ENCODE peak calls at places on chromosomes 12 and 14, in nine cellular contexts. Q is HCT116, E is A549, Z is SK-N-SH, N is HepG2, R is K562, S is GM12878, Y is endothelial cell of umbilical vein, T is H1. J is an unnamed sample.

GRCh38 chr12:98595152-98595988 is 1.9 kb downstream of the SLC25A3 start:
- DNase-seq in Q (no peak), E (no peak), Z (no peak), N (peak; percentile 29), R (no peak), S (no peak), Y (peak; percentile 72), T (peak; percentile 14), J (peak; percentile 32)

GRCh38 chr14:100434911-100435455 is 111.8 kb downstream of the SLC25A47 start:
- DNase-seq in Q (no peak), E (no peak), Z (no peak), N (no peak), R (no peak), S (no peak), Y (no peak), T (no peak), J (no peak)

GRCh38 chr12:10716704-10717315 is 6.3 kb downstream of the YBX3 start:
- DNase-seq in Q (peak; percentile 75), E (peak; percentile 69), Z (no peak), N (no peak), R (no peak), S (no peak), Y (peak; percentile 95), T (no peak), J (peak; percentile 6)

GRCh38 chr14:104115691-104116543 is 22.5 kb upstream of the KIF26A start:
- DNase-seq in Q (no peak), E (no peak), Z (peak; percentile 27), N (no peak), R (no peak), S (no peak), Y (no peak), T (peak; percentile 51), J (no peak)

GRCh38 chr12:117380083-117380482 is 18.7 kb upstream of the NOS1 start:
- DNase-seq in Q (no peak), E (peak; percentile 49), Z (no peak), N (no peak), R (peak; percentile 17), S (no peak), Y (no peak), T (no peak), J (peak; percentile 25)

GRCh38 chr12:52147367-52147972 is 44.3 kb downstream of the KRT80 start:
- DNase-seq in Q (peak; percentile 99), E (peak; percentile 100), Z (peak; percentile 58), N (peak; percentile 67), R (peak; percentile 77), S (no peak), Y (peak; percentile 91), T (no peak), J (peak; percentile 69)

GRCh38 chr12:12319501-12320322 is 30.3 kb downstream of the MANSC1 start:
- DNase-seq in Q (no peak), E (no peak), Z (no peak), N (peak; percentile 30), R (no peak), S (no peak), Y (no peak), T (no peak), J (no peak)

GRCh38 chr12:102454808-102455760 is 25.3 kb downstream of the IGF1 start:
- DNase-seq in Q (no peak), E (no peak), Z (no peak), N (peak; percentile 10), R (no peak), S (no peak), Y (no peak), T (no peak), J (peak; percentile 84)

GRCh38 chr14:99432491-99432890 is 48.2 kb downstream of the SETD3 start:
- DNase-seq in Q (no peak), E (no peak), Z (no peak), N (no peak), R (no peak), S (no peak), Y (no peak), T (no peak), J (no peak)

GRCh38 chr14:26200675-26201074 is 397.2 kb downstream of the NOVA1 start:
- DNase-seq in Q (no peak), E (no peak), Z (no peak), N (no peak), R (no peak), S (no peak), Y (no peak), T (no peak), J (no peak)

GRCh38 chr12:98740751-98741150 is 95.7 kb downstream of the APAF1 start:
- DNase-seq in Q (no peak), E (no peak), Z (no peak), N (no peak), R (no peak), S (no peak), Y (no peak), T (no peak), J (no peak)

GRCh38 chr14:49621114-49621881 is 699 bp downstream of the MGAT2 start:
- DNase-seq in Q (no peak), E (peak; percentile 80), Z (peak; percentile 76), N (no peak), R (no peak), S (no peak), Y (peak; percentile 6), T (no peak), J (peak; percentile 90)

GRCh38 chr14:92460916-92461579 is 52.5 kb upstream of the RIN3 start:
- DNase-seq in Q (no peak), E (no peak), Z (no peak), N (no peak), R (no peak), S (peak; percentile 61), Y (peak; percentile 95), T (no peak), J (peak; percentile 25)

GRCh38 chr12:17278946-17279345 is 673.0 kb upstream of the LMO3 start:
- DNase-seq in Q (no peak), E (no peak), Z (no peak), N (no peak), R (no peak), S (no peak), Y (no peak), T (no peak), J (no peak)

GRCh38 chr12:71057330-71057729 is 100.5 kb downstream of the TSPAN8 start:
- DNase-seq in Q (no peak), E (no peak), Z (peak; percentile 33), N (no peak), R (no peak), S (no peak), Y (no peak), T (no peak), J (no peak)
- TF ChIP-seq MAX in Q (no peak), E (no peak), Z (no peak), N (no peak), R (no peak), S (no peak), Y (no peak), T (no peak), J (no peak)

DNA sequence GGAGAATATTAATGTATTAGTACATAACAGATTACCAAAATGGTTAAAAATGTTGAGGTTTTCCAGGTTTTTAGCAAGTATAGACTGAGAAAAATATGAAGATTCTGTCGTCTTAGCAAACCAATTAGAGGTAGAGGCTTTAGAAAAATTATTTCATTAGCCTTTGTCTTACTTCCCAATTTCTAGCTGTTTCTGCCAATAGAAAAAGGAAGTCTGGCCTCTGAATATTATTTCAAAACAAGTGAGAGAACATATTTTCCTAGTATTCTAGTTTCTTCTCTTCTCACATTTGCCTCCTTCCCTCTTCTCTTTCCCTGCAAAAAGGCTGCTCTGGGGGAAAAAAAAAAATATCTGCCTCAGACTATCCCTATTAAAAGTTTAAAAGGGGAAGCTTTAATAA is 16.4 kb downstream of the IPO8 start:
- DNase-seq in Q (no peak), E (no peak), Z (no peak), N (no peak), R (no peak), S (no peak), Y (no peak), T (no peak), J (no peak)
- H3K4me3 ChIP-seq in Q (no peak overlapping the region), E (no peak overlapping the region), Z (no peak overlapping the region), N (no peak overlapping the region), R (no peak overlapping the region), S (no peak overlapping the region), Y (no peak overlapping the region), T (no peak overlapping the region), J (no peak overlapping the region)

GRCh38 chr12:119440961-119441360 is 106.4 kb downstream of the CCDC60 start:
- DNase-seq in Q (no peak), E (no peak), Z (no peak), N (no peak), R (no peak), S (no peak), Y (no peak), T (no peak), J (no peak)
- TF ChIP-seq MAX in Q (no peak), E (no peak), Z (no peak), N (no peak), R (no peak), S (no peak), Y (no peak), T (no peak), J (no peak)

DNA sequence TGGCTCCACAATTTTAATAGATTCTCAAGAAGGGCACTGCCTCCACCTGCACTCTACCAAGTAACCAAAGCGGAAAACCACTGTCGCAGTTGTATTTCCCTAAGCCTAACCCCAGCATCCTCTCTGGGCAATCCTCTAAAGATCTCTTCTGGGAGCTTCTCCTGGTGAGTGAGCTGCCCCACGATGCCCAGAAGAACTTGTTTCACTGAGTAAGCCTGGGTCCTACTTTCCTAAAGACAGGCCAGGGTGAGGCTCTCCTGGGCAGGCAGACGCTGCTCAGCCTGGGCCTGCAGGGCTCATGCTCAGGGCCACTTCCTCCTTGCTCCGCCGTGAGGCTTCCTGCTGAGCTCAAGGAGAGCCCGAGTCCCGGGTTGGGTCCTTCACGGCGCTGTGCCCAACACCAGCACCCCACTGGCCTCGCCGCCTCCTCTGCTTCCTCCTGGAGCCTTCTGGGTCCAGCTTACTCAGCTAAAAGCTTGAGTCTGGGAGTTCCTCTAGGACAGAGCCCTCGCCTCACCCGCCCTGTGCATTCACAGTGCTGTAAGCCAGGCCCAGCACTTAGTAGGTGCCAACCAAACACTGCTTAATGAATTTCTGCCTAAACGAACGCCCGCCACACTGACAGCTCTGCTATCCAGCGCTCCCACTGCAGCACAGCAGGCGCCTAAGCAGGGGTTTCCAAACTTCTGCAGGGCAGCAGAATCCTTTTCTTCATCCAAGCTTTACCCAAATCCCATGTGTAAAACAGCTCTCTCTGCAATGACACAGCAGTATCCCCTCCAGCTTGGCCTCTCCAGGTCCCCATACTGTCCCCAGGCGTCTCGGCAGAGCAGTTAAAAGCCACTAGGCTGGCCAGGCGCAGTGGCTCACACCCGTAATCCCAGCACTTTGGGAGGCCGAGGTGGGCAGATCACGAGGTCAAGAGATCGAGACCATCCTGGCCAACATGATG is 5.7 kb downstream of the RAB35 start:
- DNase-seq in Q (no peak), E (no peak), Z (no peak), N (no peak), R (no peak), S (no peak), Y (no peak), T (peak; percentile 61), J (peak; percentile 98)
- H3K4me3 ChIP-seq in Q (no peak overlapping the region), E (no peak overlapping the region), Z (no peak overlapping the region), N (no peak overlapping the region), R (no peak overlapping the region), S (peak overlapping the region; percentile 62), Y (no peak overlapping the region), T (no peak overlapping the region), J (peak overlapping the region; percentile 45)

GRCh38 chr12:95859344-95859816 is 628 bp downstream of the SNRPF start:
- DNase-seq in Q (no peak), E (peak; percentile 38), Z (peak; percentile 6), N (peak; percentile 18), R (peak; percentile 28), S (no peak), Y (no peak), T (no peak), J (peak; percentile 56)
- TF ChIP-seq MAX in Q (no peak), E (no peak), Z (no peak), N (no peak), R (no peak), S (no peak), Y (no peak), T (no peak), J (no peak)

GRCh38 chr12:45231515-45232145 is 15.7 kb downstream of the ANO6 start:
- DNase-seq in Q (no peak), E (peak; percentile 48), Z (no peak), N (peak; percentile 65), R (no peak), S (no peak), Y (peak; percentile 82), T (no peak), J (no peak)
- H3K4me3 ChIP-seq in Q (peak overlapping the region; percentile 47), E (no peak overlapping the region), Z (no peak overlapping the region), N (no peak overlapping the region), R (no peak overlapping the region), S (no peak overlapping the region), Y (no peak overlapping the region), T (no peak overlapping the region), J (no peak overlapping the region)

J was measured in NB4.